ENCODE peak calls at places on chromosomes 11 and 22, in six cellular contexts. H, W, Q, B, E and Y are unnamed samples. For H3K36me3, the result is how much of the 10 kb centered on the place peaks cover.

GRCh38 chr11:102476069-102476468 is 23.5 kb upstream of the TMEM123 start:
- DNase-seq in H (no peak), W (peak), Q (no peak), B (no peak), E (no peak), Y (no peak)

GRCh38 chr22:26636296-26636695 is 14.5 kb downstream of the CRYBA4 start:
- DNase-seq in H (no peak), W (no peak), Q (no peak), B (no peak), E (no peak), Y (no peak)

GRCh38 chr11:68399916-68400315 is 60.6 kb upstream of the PPP6R3 start:
- DNase-seq in H (no peak), W (no peak), Q (peak), B (no peak), E (no peak), Y (no peak)

GRCh38 chr11:123429851-123430735 is at the start of gene GRAMD1B:
- DNase-seq in H (peak), W (peak), Q (peak), B (no peak), E (no peak), Y (peak)

GRCh38 chr22:30305906-30306628 is 16.8 kb upstream of the CASTOR1 start:
- DNase-seq in H (no peak), W (no peak), Q (no peak), B (no peak), E (peak), Y (no peak)

GRCh38 chr11:12525466-12526055 is 148.2 kb downstream of the PARVA start:
- DNase-seq in H (no peak), W (no peak), Q (no peak), B (no peak), E (no peak), Y (no peak)

GRCh38 chr22:39475337-39475736 is 18.5 kb downstream of the MGAT3 start:
- DNase-seq in H (peak), W (no peak), Q (peak), B (no peak), E (no peak), Y (no peak)

GRCh38 chr11:123630126-123630531 is 24.3 kb downstream of the SCN3B start:
- DNase-seq in H (no peak), W (no peak), Q (no peak), B (no peak), E (no peak), Y (no peak)

GRCh38 chr11:638616-639323 is 1.7 kb downstream of the DRD4 start:
- DNase-seq in H (no peak), W (no peak), Q (peak), B (no peak), E (no peak), Y (peak)

GRCh38 chr11:86484164-86484794 is 109.6 kb downstream of the CCDC81 start:
- DNase-seq in H (no peak), W (peak), Q (no peak), B (peak), E (peak), Y (no peak)

GRCh38 chr11:69524991-69525411 is 43.5 kb downstream of the LINC01488 start:
- DNase-seq in H (no peak), W (no peak), Q (peak), B (no peak), E (no peak), Y (no peak)

GRCh38 chr11:42631223-42631843 is 680.5 kb upstream of the API5 start:
- DNase-seq in H (peak), W (no peak), Q (peak), B (no peak), E (no peak), Y (peak)

GRCh38 chr11:47355283-47356128 is 3.0 kb upstream of the MYBPC3 start:
- DNase-seq in H (peak), W (peak), Q (peak), B (peak), E (peak), Y (peak)

GRCh38 chr11:84408946-84409411 is 1122.8 kb upstream of the CCDC90B start:
- DNase-seq in H (no peak), W (no peak), Q (peak), B (no peak), E (no peak), Y (peak)

GRCh38 chr22:40423246-40423753 is 52.9 kb downstream of the SGSM3 start:
- DNase-seq in H (no peak), W (no peak), Q (no peak), B (no peak), E (no peak), Y (no peak)

GRCh38 chr22:46984751-46985506 is 222.5 kb downstream of the TBC1D22A start:
- DNase-seq in H (no peak), W (peak), Q (peak), B (peak), E (no peak), Y (no peak)

GRCh38 chr11:111736621-111737055 is 29.6 kb downstream of the PPP2R1B start:
- DNase-seq in H (no peak), W (no peak), Q (no peak), B (no peak), E (no peak), Y (no peak)

GRCh38 chr11:77151804-77152513 is 23.9 kb downstream of the MYO7A start:
- DNase-seq in H (no peak), W (peak), Q (no peak), B (no peak), E (no peak), Y (no peak)

GRCh38 chr11:37504066-37504611 is 906.1 kb upstream of the RAG2 start:
- DNase-seq in H (no peak), W (peak), Q (no peak), B (no peak), E (no peak), Y (peak)

GRCh38 chr11:62747475-62748160 is 6.3 kb downstream of the ZBTB3 start:
- DNase-seq in H (no peak), W (no peak), Q (no peak), B (no peak), E (no peak), Y (no peak)

GRCh38 chr11:113532697-113533424 is 57.7 kb upstream of the DRD2 start:
- DNase-seq in H (peak), W (peak), Q (peak), B (peak), E (peak), Y (peak)

GRCh38 chr11:83661491-83662350 is 375.6 kb upstream of the CCDC90B start:
- DNase-seq in H (no peak), W (no peak), Q (no peak), B (no peak), E (no peak), Y (no peak)

GRCh38 chr11:112087212-112087611 is 539 bp downstream of the SDHD start:
- DNase-seq in H (no peak), W (no peak), Q (no peak), B (no peak), E (peak), Y (peak)

GRCh38 chr22:19057999-19058491 is 64.2 kb downstream of the DGCR2 start:
- DNase-seq in H (no peak), W (no peak), Q (peak), B (no peak), E (no peak), Y (no peak)

GRCh38 chr22:26453812-26454500 is 24.9 kb downstream of the ASPHD2 start:
- DNase-seq in H (no peak), W (no peak), Q (no peak), B (no peak), E (no peak), Y (no peak)

GRCh38 chr11:81377418-81377817 is 1356.2 kb downstream of the FAM181B start:
- DNase-seq in H (no peak), W (no peak), Q (no peak), B (no peak), E (no peak), Y (no peak)

GRCh38 chr11:8055836-8056526 is 25.0 kb upstream of the TUB start:
- DNase-seq in H (no peak), W (no peak), Q (no peak), B (no peak), E (no peak), Y (no peak)

GRCh38 chr11:528166-528814 is 7.1 kb downstream of the HRAS start:
- DNase-seq in H (no peak), W (no peak), Q (peak), B (no peak), E (no peak), Y (no peak)

GRCh38 chr11:114298701-114299090 is 2.5 kb downstream of the NNMT start:
- DNase-seq in H (no peak), W (no peak), Q (no peak), B (no peak), E (no peak), Y (no peak)

GRCh38 chr11:85029964-85030363 is 597.2 kb downstream of the DLG2 start:
- DNase-seq in H (no peak), W (peak), Q (no peak), B (no peak), E (no peak), Y (no peak)

GRCh38 chr22:17994424-17995108 is 29.8 kb downstream of the MICAL3 start:
- DNase-seq in H (no peak), W (no peak), Q (no peak), B (no peak), E (no peak), Y (no peak)

GRCh38 chr11:134267966-134268365 is 8.2 kb upstream of the GLB1L3 start:
- DNase-seq in H (no peak), W (no peak), Q (no peak), B (no peak), E (no peak), Y (no peak)
- H3K4me3 ChIP-seq in H (no peak), W (no peak), Q (no peak), B (no peak), E (no peak), Y (no peak)

GRCh38 chr22:31619611-31620300 is 42.3 kb downstream of the PISD start:
- DNase-seq in H (no peak), W (no peak), Q (no peak), B (no peak), E (no peak), Y (no peak)

GRCh38 chr22:31623634-31624312 is 38.2 kb downstream of the PISD start:
- DNase-seq in H (no peak), W (no peak), Q (peak), B (no peak), E (no peak), Y (no peak)

GRCh38 chr22:31622980-31623379 is 39.0 kb downstream of the PISD start:
- DNase-seq in H (no peak), W (no peak), Q (no peak), B (no peak), E (no peak), Y (no peak)

GRCh38 chr22:31620756-31621480 is 41.1 kb downstream of the PISD start:
- DNase-seq in H (no peak), W (no peak), Q (no peak), B (no peak), E (no peak), Y (no peak)

GRCh38 chr22:31621507-31622160 is 40.4 kb downstream of the PISD start:
- DNase-seq in H (no peak), W (no peak), Q (peak), B (no peak), E (no peak), Y (no peak)
- H3K36me3 ChIP-seq in H (half or more), W (half or more), Q (under half), B (under half), E (half or more), Y (under half)

GRCh38 chr11:118216621-118217526 is 7.9 kb downstream of the JAML start:
- DNase-seq in H (no peak), W (no peak), Q (no peak), B (no peak), E (no peak), Y (no peak)
- H3K4me3 ChIP-seq in H (no peak), W (no peak), Q (no peak), B (no peak), E (no peak), Y (no peak)

DNA sequence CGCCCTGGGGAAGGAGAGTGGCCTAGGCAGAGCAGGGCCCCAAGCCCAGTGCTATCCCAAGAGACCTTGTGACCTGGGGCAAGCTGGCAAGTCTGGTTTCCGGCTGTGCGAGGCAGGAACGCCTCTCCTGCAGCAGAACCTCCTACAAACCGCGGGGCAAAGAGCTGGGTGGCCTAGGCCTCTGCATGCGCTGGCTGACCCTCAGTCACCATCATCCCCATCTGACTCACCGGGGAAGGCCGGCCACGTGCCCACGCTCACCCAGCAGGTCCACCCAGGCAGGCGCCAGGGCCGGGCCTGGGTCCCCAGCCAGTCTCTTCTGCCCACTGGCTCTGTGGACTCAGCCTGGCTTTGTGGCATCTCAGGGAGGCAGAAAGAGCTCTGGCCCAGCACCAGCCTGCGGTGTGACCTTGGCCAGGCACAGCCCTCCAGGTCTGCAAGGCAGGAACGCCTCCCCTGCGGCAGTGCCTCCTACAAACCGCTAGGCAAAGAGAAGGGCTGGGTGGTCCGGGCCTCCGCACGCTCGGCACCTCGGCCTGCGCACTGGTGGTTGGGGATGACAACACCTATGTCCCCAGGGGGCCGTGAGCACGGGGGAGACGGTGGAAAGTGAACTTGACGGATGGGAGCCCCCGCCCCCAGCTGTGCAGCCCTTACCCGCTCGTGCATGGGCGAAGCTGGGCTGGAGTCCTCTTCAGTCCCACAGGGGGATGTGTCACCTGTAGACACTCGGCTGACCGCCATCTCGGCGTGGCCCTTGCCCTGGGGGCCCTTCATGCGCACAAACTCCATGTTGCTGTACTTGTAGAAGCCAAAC is 38.2 kb downstream of the KIAA0930 start:
- DNase-seq in H (no peak), W (peak), Q (peak), B (no peak), E (no peak), Y (no peak)
- H3K36me3 ChIP-seq in H (under half), W (half or more), Q (under half), B (under half), E (under half), Y (under half)

DNA sequence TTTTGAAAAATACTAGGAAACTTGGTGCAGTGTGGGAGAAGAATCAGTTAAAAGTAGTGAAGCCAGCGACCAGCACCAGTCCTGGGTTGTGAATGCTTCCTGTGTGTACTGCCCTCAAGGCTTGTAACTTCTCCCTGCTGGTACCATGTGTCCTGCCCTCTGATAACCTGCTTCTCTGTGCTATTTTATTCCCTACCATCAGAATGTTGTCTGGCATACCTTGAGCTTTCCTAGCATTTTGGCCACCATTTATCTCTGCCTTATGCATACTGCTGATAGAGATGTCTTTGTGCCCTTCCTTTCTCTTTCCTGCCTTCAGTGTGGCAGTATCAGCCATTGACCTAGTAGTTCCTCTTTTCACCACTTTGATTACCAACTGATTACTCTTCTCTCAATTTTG is 2.0 kb downstream of the GTF2H1 start:
- DNase-seq in H (no peak), W (no peak), Q (no peak), B (no peak), E (peak), Y (no peak)
- H3K4me3 ChIP-seq in H (peak), W (no peak), Q (no peak), B (no peak), E (peak), Y (no peak)

GRCh38 chr11:60929774-60930173 is 5.5 kb downstream of the TMEM132A start:
- DNase-seq in H (no peak), W (no peak), Q (no peak), B (no peak), E (no peak), Y (no peak)
- H3K36me3 ChIP-seq in H (under half), W (under half), Q (under half), B (under half), E (under half), Y (under half)